ENCODE peak calls at places on chromosome 22, in eight cellular contexts. F is uterus; J is A549; D is ascending aorta; V is adrenal gland; C is colonic mucosa; A is CD4-positive, alpha-beta memory T cell; W is thoracic aorta. Z is an unnamed sample.

GRCh38 chr22:19085233-19086043 is 36.8 kb downstream of the DGCR2 start:
- DNase-seq in F (no peak), J (peak; percentile 31), D (no peak), V (no peak), C (no peak), A (no peak), W (no peak), Z (peak; percentile 12)

GRCh38 chr22:28604961-28605360 is 74.7 kb downstream of the TTC28 start:
- DNase-seq in F (no peak), J (no peak), D (no peak), V (no peak), C (no peak), A (no peak), W (no peak), Z (no peak)

GRCh38 chr22:11629661-11630385 is 3898.2 kb upstream of the OR11H1 start:
- DNase-seq in F (no peak), J (no peak), D (no peak), V (no peak), C (no peak), A (no peak), W (no peak), Z (no peak)

GRCh38 chr22:26939466-26939865 is 282.1 kb downstream of the MIAT start:
- DNase-seq in F (no peak), J (no peak), D (no peak), V (no peak), C (no peak), A (no peak), W (no peak), Z (no peak)

GRCh38 chr22:28930357-28931007 is 47.1 kb downstream of the ZNRF3 start:
- DNase-seq in F (no peak), J (no peak), D (peak; percentile 42), V (no peak), C (no peak), A (no peak), W (no peak), Z (no peak)

GRCh38 chr22:21015051-21016006 is at the start of gene P2RX6:
- DNase-seq in F (no peak), J (no peak), D (peak; percentile 76), V (peak; percentile 57), C (no peak), A (no peak), W (no peak), Z (no peak)

GRCh38 chr22:19880786-19881569 is 26.3 kb upstream of the GNB1L start:
- DNase-seq in F (peak; percentile 27), J (peak; percentile 97), D (peak; percentile 76), V (peak; percentile 55), C (peak; percentile 22), A (no peak), W (no peak), Z (peak; percentile 81)

GRCh38 chr22:21964918-21965484 is 12.4 kb upstream of the PPM1F start:
- DNase-seq in F (no peak), J (no peak), D (no peak), V (no peak), C (no peak), A (no peak), W (no peak), Z (no peak)

GRCh38 chr22:19713650-19714319 is 518 bp upstream of the SEPTIN5 start:
- DNase-seq in F (no peak), J (no peak), D (no peak), V (no peak), C (no peak), A (no peak), W (no peak), Z (no peak)

GRCh38 chr22:37747090-37747714 is 50.4 kb downstream of the TRIOBP start:
- DNase-seq in F (peak; percentile 57), J (no peak), D (peak; percentile 76), V (peak; percentile 77), C (peak; percentile 60), A (no peak), W (no peak), Z (no peak)

GRCh38 chr22:33108037-33108436 is 49.9 kb upstream of the SYN3 start:
- DNase-seq in F (no peak), J (no peak), D (no peak), V (no peak), C (no peak), A (no peak), W (no peak), Z (no peak)

GRCh38 chr22:48874956-48875355 is 952.7 kb downstream of the BRD1 start:
- DNase-seq in F (no peak), J (no peak), D (peak; percentile 27), V (peak; percentile 5), C (no peak), A (no peak), W (no peak), Z (no peak)

GRCh38 chr22:32623943-32624342 is 149.3 kb downstream of the FBXO7 start:
- DNase-seq in F (peak; percentile 83), J (no peak), D (peak; percentile 86), V (peak; percentile 73), C (peak; percentile 62), A (no peak), W (peak; percentile 16), Z (peak; percentile 79)

GRCh38 chr22:17753401-17753989 is 20.8 kb downstream of the BID start:
- DNase-seq in F (no peak), J (no peak), D (no peak), V (no peak), C (no peak), A (no peak), W (no peak), Z (no peak)

GRCh38 chr22:38314140-38314991 is 2.9 kb downstream of the CSNK1E start:
- DNase-seq in F (no peak), J (no peak), D (no peak), V (no peak), C (no peak), A (no peak), W (no peak), Z (no peak)

GRCh38 chr22:40076702-40077645 is 82.2 kb downstream of the FAM83F start:
- DNase-seq in F (no peak), J (no peak), D (no peak), V (no peak), C (no peak), A (no peak), W (no peak), Z (no peak)

GRCh38 chr22:29702931-29703594 is 16.7 kb upstream of the CABP7 start:
- DNase-seq in F (no peak), J (no peak), D (no peak), V (no peak), C (no peak), A (no peak), W (no peak), Z (no peak)

GRCh38 chr22:39594411-39594810 is 23.9 kb downstream of the CACNA1I start:
- DNase-seq in F (no peak), J (no peak), D (no peak), V (no peak), C (no peak), A (no peak), W (no peak), Z (no peak)

GRCh38 chr22:48492371-48493320 is 1335.0 kb downstream of the BRD1 start:
- DNase-seq in F (peak; percentile 60), J (peak; percentile 78), D (peak; percentile 43), V (peak; percentile 76), C (peak; percentile 49), A (no peak), W (no peak), Z (peak; percentile 21)

GRCh38 chr22:47124451-47124881 is 362.0 kb downstream of the TBC1D22A start:
- DNase-seq in F (no peak), J (no peak), D (no peak), V (no peak), C (no peak), A (no peak), W (no peak), Z (no peak)
- H3K4me3 ChIP-seq in F (no peak overlapping the region), J (no peak overlapping the region), D (no peak overlapping the region), V (no peak overlapping the region), C (no peak overlapping the region), A (no peak overlapping the region), W (no peak overlapping the region), Z (no peak overlapping the region)

GRCh38 chr22:45684169-45684568 is 12.5 kb downstream of the ATXN10 start:
- DNase-seq in F (no peak), J (no peak), D (no peak), V (no peak), C (no peak), A (no peak), W (no peak), Z (no peak)

GRCh38 chr22:45683248-45683647 is 11.6 kb downstream of the ATXN10 start:
- DNase-seq in F (no peak), J (no peak), D (no peak), V (peak; percentile 20), C (no peak), A (no peak), W (no peak), Z (no peak)

GRCh38 chr22:45686004-45686403 is 14.4 kb downstream of the ATXN10 start:
- DNase-seq in F (no peak), J (no peak), D (no peak), V (no peak), C (no peak), A (no peak), W (no peak), Z (no peak)

GRCh38 chr22:45683680-45684079 is 12.0 kb downstream of the ATXN10 start:
- DNase-seq in F (no peak), J (no peak), D (no peak), V (peak; percentile 32), C (no peak), A (no peak), W (no peak), Z (no peak)

GRCh38 chr22:45684752-45685359 is 13.2 kb downstream of the ATXN10 start:
- DNase-seq in F (no peak), J (no peak), D (no peak), V (no peak), C (no peak), A (no peak), W (no peak), Z (no peak)
- H3K4me3 ChIP-seq in F (no peak overlapping the region), J (no peak overlapping the region), D (no peak overlapping the region), V (no peak overlapping the region), C (no peak overlapping the region), A (no peak overlapping the region), W (no peak overlapping the region), Z (no peak overlapping the region)

DNA sequence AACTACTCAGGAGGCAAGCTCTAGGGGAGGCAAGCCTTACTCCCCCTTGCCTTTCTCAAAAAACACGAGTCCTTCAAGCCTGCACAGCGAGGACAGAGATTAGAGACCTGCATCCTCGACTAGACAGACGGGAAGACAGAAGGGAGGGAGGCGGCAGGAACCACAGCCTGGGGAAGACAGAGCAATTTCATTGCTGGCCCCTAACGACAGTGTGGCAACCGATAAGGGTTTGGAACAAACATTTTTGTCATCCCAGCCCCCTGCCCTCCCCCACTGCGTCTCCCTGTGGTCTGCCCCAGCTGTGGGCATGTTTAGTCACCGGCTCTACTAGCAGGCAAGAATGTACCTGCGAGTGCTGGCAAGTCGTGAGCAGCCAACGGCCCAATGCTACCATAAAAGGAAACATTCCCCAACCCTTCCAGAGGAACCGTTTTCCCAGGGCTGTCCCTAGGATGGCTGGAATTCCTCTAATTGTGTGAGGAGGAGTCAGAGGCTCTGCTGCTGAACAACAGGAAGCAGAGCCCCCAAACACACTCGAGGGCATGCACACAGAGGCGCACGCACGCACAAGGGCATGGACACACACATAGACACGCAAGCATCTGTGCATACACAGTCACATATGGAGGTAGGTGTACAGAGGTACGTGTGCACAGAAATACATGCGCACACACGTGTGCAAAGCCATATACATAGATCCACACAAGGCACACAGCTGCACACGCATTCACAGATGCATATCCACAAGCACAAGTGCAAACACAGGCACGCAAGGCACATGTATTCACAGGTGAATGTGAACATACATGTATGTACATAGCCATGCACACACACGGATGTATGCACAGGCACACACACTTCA is 58.3 kb downstream of the MYH9 start:
- DNase-seq in F (peak; percentile 81), J (peak; percentile 43), D (peak; percentile 97), V (peak; percentile 81), C (peak; percentile 57), A (peak; percentile 50), W (peak; percentile 78), Z (peak; percentile 90)
- H3K4me3 ChIP-seq in F (no peak overlapping the region), J (no peak overlapping the region), D (peak overlapping the region; percentile 40), V (no peak overlapping the region), C (no peak overlapping the region), A (no peak overlapping the region), W (peak overlapping the region; percentile 54), Z (no peak overlapping the region)

GRCh38 chr22:41540365-41540764 is 3.9 kb downstream of the POLR3H start:
- DNase-seq in F (no peak), J (no peak), D (no peak), V (no peak), C (no peak), A (no peak), W (no peak), Z (no peak)
- H3K4me3 ChIP-seq in F (no peak overlapping the region), J (no peak overlapping the region), D (no peak overlapping the region), V (no peak overlapping the region), C (no peak overlapping the region), A (no peak overlapping the region), W (no peak overlapping the region), Z (no peak overlapping the region)

Z was measured in skeletal muscle cell.